ENCODE peak calls at places on chromosomes 2 and 18, in six cellular contexts. C, B, T, W, S and N are unnamed samples.

GRCh38 chr18:58438984-58439311 is 189.9 kb downstream of the ALPK2 start:
- DNase-seq in C (no peak), B (no peak), T (no peak), W (no peak), S (no peak), N (no peak)

GRCh38 chr2:230814616-230815015 is 50.1 kb upstream of the ITM2C start:
- DNase-seq in C (no peak), B (peak; percentile 47), T (no peak), W (peak; percentile 43), S (no peak), N (peak; percentile 37)

GRCh38 chr2:140565756-140566155 is 1565.1 kb downstream of the LRP1B start:
- DNase-seq in C (no peak), B (no peak), T (peak; percentile 38), W (no peak), S (no peak), N (peak; percentile 68)

GRCh38 chr2:162566666-162567065 is 222.7 kb downstream of the GCA start:
- DNase-seq in C (no peak), B (no peak), T (no peak), W (no peak), S (no peak), N (no peak)

GRCh38 chr2:43636616-43637015 is 444 bp upstream of the PLEKHH2 start:
- DNase-seq in C (no peak), B (no peak), T (no peak), W (no peak), S (no peak), N (no peak)

GRCh38 chr18:36015629-36016028 is 43.1 kb downstream of the RMP24 start:
- DNase-seq in C (no peak), B (no peak), T (no peak), W (no peak), S (no peak), N (no peak)

GRCh38 chr18:12747530-12748315 is 44.9 kb downstream of the PSMG2 start:
- DNase-seq in C (no peak), B (peak; percentile 10), T (no peak), W (no peak), S (no peak), N (no peak)

GRCh38 chr2:85401844-85402243 is 8.3 kb downstream of the CAPG start:
- DNase-seq in C (no peak), B (no peak), T (no peak), W (no peak), S (no peak), N (no peak)

GRCh38 chr18:48552130-48552529 is 13.3 kb downstream of the CTIF start:
- DNase-seq in C (no peak), B (no peak), T (no peak), W (no peak), S (no peak), N (no peak)

GRCh38 chr2:8009010-8009597 is 672.8 kb upstream of the ID2 start:
- DNase-seq in C (no peak), B (peak; percentile 42), T (no peak), W (peak; percentile 53), S (peak; percentile 16), N (peak; percentile 53)

GRCh38 chr2:162317910-162318279 is 589 bp downstream of the IFIH1 start:
- DNase-seq in C (no peak), B (no peak), T (peak; percentile 57), W (peak; percentile 31), S (no peak), N (peak; percentile 25)

GRCh38 chr18:51030537-51031258 is 685 bp downstream of the SMAD4 start:
- DNase-seq in C (peak; percentile 67), B (peak; percentile 26), T (peak; percentile 50), W (peak; percentile 65), S (peak; percentile 69), N (peak; percentile 70)

GRCh38 chr2:46780801-46781445 is 134.7 kb downstream of the MCFD2 start:
- DNase-seq in C (no peak), B (peak; percentile 56), T (peak; percentile 88), W (peak; percentile 21), S (peak; percentile 73), N (peak; percentile 78)

GRCh38 chr2:129712586-129712985 is 266.9 kb upstream of the RAB6C start:
- DNase-seq in C (no peak), B (no peak), T (no peak), W (no peak), S (no peak), N (no peak)

GRCh38 chr2:236943068-236943467 is 142.6 kb upstream of the COPS8 start:
- DNase-seq in C (no peak), B (no peak), T (no peak), W (no peak), S (peak; percentile 10), N (no peak)

GRCh38 chr2:236942554-236942953 is 143.1 kb upstream of the COPS8 start:
- DNase-seq in C (no peak), B (no peak), T (no peak), W (no peak), S (no peak), N (no peak)

GRCh38 chr2:236943841-236944513 is 141.7 kb upstream of the COPS8 start:
- DNase-seq in C (no peak), B (no peak), T (no peak), W (no peak), S (no peak), N (no peak)

GRCh38 chr2:236945431-236946016 is 140.2 kb upstream of the COPS8 start:
- DNase-seq in C (no peak), B (no peak), T (no peak), W (no peak), S (peak; percentile 16), N (no peak)

DNA sequence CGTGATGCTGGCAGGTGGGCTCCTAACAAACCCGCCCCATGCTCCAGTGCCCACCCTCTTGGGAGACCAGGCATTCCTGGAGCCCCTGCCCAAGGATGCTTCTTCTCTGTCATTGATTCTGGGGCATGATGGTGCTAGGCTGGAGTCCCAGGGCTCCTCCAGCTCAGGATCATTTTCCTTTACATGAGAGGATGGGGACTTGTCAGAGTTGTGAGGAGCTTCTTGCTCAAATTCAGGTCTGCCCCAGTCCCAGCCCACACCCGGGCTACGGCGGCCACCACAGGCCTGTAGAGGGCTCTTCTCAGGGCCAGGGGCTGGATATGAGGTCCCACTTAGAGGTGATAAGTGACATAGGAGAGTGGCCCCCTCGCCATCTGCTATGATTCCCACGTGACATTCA is 141.1 kb upstream of the COPS8 start:
- DNase-seq in C (no peak), B (no peak), T (no peak), W (no peak), S (peak; percentile 33), N (no peak)
- H3K23ac ChIP-seq in C (no peak overlapping the region), B (no peak overlapping the region), T (no peak overlapping the region), W (no peak overlapping the region), S (no peak overlapping the region), N (no peak overlapping the region)

DNA sequence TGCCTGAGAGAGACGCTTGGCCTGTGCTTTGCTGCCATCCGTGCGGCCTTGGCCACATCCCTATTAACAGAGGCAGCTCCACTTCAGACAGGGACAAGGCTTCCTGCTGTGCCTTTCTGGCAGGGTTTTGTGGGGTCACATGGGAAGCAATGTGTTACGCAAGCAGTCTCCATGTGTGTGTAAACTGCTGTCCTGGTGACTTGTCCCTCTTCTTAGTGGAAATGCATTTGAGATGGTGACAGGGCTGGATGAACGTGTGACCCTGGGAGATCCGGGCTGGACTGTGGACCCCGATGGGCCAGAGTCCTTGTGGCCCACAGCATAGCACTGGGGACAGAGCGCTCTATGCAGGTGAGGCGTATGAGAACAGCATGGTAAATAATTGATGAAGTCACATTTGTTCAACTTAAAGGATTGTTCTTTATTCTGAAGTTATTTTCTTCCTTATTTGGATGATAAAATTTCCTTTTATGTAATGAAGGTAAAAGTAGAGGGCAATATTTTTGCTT is 23.2 kb downstream of the ASB1 start:
- DNase-seq in C (no peak), B (peak; percentile 51), T (no peak), W (peak; percentile 70), S (no peak), N (peak; percentile 29)
- H3K27ac ChIP-seq in C (no peak overlapping the region), B (peak overlapping the region; percentile 2), T (no peak overlapping the region), W (no peak overlapping the region), S (no peak overlapping the region), N (no peak overlapping the region)

DNA sequence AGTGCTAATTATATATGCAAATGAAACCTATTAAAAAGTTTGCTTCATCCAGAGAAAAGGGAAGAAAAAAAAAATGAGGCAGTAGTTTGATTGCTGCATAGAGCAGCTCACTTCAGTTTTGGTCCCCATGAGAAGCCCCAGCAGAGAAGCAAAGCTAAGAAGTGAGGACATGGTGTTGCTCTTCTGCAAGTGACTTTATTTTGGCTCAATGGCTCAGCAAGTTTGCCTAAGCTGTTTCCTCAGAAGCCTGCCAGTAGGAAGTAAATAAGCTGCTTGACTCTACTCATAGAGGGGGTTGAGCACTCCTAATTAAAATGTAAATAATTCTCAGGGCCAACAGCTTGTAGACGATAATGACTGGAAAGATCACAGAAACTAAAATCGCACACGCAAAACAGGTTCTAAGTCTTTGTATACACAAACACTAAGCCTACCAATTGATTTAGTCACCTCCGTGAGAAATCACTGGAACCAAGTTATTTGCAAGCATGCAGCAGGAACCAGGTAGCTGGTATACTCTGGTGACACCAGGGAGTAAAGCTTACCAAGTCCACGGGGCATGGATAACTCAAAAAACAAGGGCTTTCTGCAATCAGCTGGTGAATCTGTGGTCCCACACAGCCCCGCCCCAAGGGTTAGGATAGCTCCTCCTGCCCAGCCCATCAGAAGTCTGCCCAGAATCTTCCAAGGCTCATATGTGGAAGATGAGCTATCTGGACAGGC is 39.7 kb upstream of the NABP1 start:
- DNase-seq in C (no peak), B (no peak), T (no peak), W (peak; percentile 63), S (no peak), N (peak; percentile 32)
- H4K8ac ChIP-seq in C (no peak overlapping the region), B (peak overlapping the region; percentile 54), T (no peak overlapping the region), W (no peak overlapping the region), S (no peak overlapping the region), N (no peak overlapping the region)

DNA sequence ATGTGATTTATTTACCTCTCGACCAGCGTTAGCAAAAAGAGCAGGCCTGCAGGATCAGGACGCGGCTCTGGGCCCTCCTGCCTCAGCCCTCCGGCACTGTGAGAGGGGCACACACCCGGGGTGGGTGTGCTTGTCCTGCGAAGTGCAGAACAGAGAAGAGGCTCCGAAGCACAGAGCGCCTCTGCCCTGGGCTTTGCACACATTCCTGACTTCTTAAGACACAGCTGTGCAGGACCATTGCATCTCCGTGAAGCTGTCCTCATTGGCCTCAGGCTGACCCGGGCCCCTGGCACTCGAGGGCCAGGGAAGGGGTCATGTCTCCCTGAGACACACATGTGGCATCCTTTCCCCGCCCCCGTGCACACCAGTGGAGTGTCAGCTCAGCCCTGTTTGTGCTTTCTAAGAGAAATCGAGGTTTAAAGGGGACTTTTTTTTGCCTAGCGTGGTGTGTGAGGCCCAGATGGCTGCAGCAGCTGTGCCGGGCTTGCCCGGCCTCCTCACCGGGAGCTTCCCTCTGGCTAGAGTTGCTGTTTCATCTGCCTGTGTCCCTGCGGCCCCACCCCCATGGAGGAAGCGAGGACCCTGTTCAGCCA is 9.9 kb upstream of the NFATC1 start:
- DNase-seq in C (no peak), B (no peak), T (peak; percentile 25), W (no peak), S (no peak), N (no peak)
- H3K23ac ChIP-seq in C (peak overlapping the region; percentile 34), B (no peak overlapping the region), T (no peak overlapping the region), W (no peak overlapping the region), S (no peak overlapping the region), N (no peak overlapping the region)

GRCh38 chr2:234278556-234279286 is 218.2 kb downstream of the ARL4C start:
- DNase-seq in C (no peak), B (no peak), T (no peak), W (no peak), S (no peak), N (no peak)
- H3K27ac ChIP-seq in C (no peak overlapping the region), B (no peak overlapping the region), T (no peak overlapping the region), W (no peak overlapping the region), S (no peak overlapping the region), N (no peak overlapping the region)

DNA sequence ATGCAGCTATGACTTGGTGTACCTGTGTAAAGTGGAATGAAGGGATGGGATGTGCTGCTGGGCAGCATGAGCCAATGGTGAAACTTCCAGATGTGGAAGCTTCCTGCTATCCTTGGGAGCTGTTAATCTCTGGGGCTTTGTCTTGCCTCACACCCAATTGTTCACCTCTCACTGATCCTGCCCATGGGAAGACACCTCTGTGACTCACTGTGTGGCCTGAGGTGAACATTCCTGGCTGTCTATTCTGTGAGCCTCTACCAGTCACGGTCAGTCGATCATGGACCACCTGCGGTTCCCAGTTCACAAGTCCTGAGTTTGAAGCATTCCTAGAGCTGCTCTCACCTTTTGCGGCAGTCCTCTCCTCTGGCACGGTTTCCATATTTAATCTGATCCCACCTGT is 12.1 kb downstream of the NEURL3 start:
- DNase-seq in C (no peak), B (no peak), T (peak; percentile 65), W (no peak), S (no peak), N (peak; percentile 99)
- H4K8ac ChIP-seq in C (no peak overlapping the region), B (no peak overlapping the region), T (no peak overlapping the region), W (no peak overlapping the region), S (no peak overlapping the region), N (no peak overlapping the region)